ENCODE peak calls at places on chromosome 20, in four cellular contexts. P, D, B and N are unnamed samples.

GRCh38 chr20:44314870-44315269 is 3.9 kb upstream of the FITM2 start:
- DNase-seq in B (no peak), P (no peak), D (no peak), N (no peak)

GRCh38 chr20:53934421-53935352 is 135.7 kb downstream of the BCAS1 start:
- DNase-seq in D (peak), P (no peak), B (peak), N (peak)

GRCh38 chr20:18754030-18754659 is 59.4 kb upstream of the SCP2D1 start:
- DNase-seq in D (no peak), B (peak), P (no peak), N (peak)

GRCh38 chr20:36116813-36117441 is 37.6 kb upstream of the EPB41L1 start:
- DNase-seq in P (no peak), B (no peak), D (no peak), N (no peak)

GRCh38 chr20:57824909-57825308 is 115.1 kb upstream of the PMEPA1 start:
- DNase-seq in D (no peak), P (no peak), B (no peak), N (no peak)

GRCh38 chr20:38343107-38343797 is 3.0 kb upstream of the LBP start:
- DNase-seq in P (no peak), B (no peak), D (no peak), N (no peak)

GRCh38 chr20:42530855-42531674 is 658.6 kb downstream of the PTPRT start:
- DNase-seq in D (peak), P (no peak), B (peak), N (peak)

GRCh38 chr20:58554541-58554940 is 39.3 kb upstream of the APCDD1L start:
- DNase-seq in D (no peak), B (no peak), P (no peak), N (no peak)

GRCh38 chr20:20205141-20205861 is 153.0 kb downstream of the CFAP61 start:
- DNase-seq in D (no peak), P (no peak), B (no peak), N (no peak)

GRCh38 chr20:34083137-34083536 is 28.9 kb downstream of the EIF2S2 start:
- DNase-seq in D (no peak), B (no peak), P (peak), N (no peak)

GRCh38 chr20:19137641-19138040 is 74.8 kb upstream of the SLC24A3 start:
- DNase-seq in B (no peak), P (no peak), D (no peak), N (no peak)

GRCh38 chr20:57589728-57590484 is 29.0 kb downstream of the PCK1 start:
- DNase-seq in B (no peak), D (no peak), P (no peak), N (no peak)

GRCh38 chr20:20743511-20744169 is 31.2 kb upstream of the RALGAPA2 start:
- DNase-seq in B (no peak), P (peak), D (no peak), N (no peak)

GRCh38 chr20:57693002-57693582 is 16.7 kb downstream of the PMEPA1 start:
- DNase-seq in B (no peak), D (peak), P (no peak), N (no peak)

GRCh38 chr20:51811040-51811351 is 8.7 kb upstream of the SALL4 start:
- DNase-seq in B (no peak), P (no peak), D (no peak), N (no peak)

GRCh38 chr20:50450493-50450826 is 59.7 kb upstream of the PTPN1 start:
- DNase-seq in B (no peak), D (no peak), P (no peak), N (no peak)

GRCh38 chr20:1811621-1812498 is 83.3 kb upstream of the SIRPA start:
- DNase-seq in P (no peak), B (no peak), D (no peak), N (no peak)

GRCh38 chr20:23520185-23520584 is 29.3 kb downstream of the CST8 start:
- DNase-seq in P (no peak), D (no peak), B (no peak), N (no peak)

GRCh38 chr20:51447097-51447764 is 95.3 kb downstream of the NFATC2 start:
- DNase-seq in P (peak), B (no peak), D (no peak), N (no peak)

GRCh38 chr20:25306991-25307903 is 59.4 kb downstream of the PYGB start:
- DNase-seq in P (no peak), B (no peak), D (no peak), N (no peak)

GRCh38 chr20:45157977-45158376 is 16.7 kb upstream of the PI3 start:
- DNase-seq in P (no peak), D (no peak), B (no peak), N (no peak)

GRCh38 chr20:51450221-51450712 is 92.3 kb downstream of the NFATC2 start:
- DNase-seq in D (no peak), P (no peak), B (no peak), N (no peak)

GRCh38 chr20:23131766-23132165 is 45.6 kb upstream of the CD93 start:
- DNase-seq in P (no peak), B (no peak), D (no peak), N (no peak)

GRCh38 chr20:16732506-16733152 is 2.8 kb downstream of the SNRPB2 start:
- DNase-seq in B (no peak), P (no peak), D (no peak), N (no peak)

GRCh38 chr20:58188496-58188895 is 40.0 kb downstream of the ANKRD60 start:
- DNase-seq in B (no peak), D (no peak), P (no peak), N (no peak)

GRCh38 chr20:47283411-47283810 is 73.1 kb downstream of the ZMYND8 start:
- DNase-seq in P (no peak), B (no peak), D (no peak), N (no peak)

GRCh38 chr20:57426156-57426769 is 35.1 kb downstream of the RBM38 start:
- DNase-seq in B (no peak), D (no peak), P (peak), N (no peak)

GRCh38 chr20:58850693-58851174 is at the start of gene GNAS-AS1:
- DNase-seq in B (peak), D (peak), P (peak), N (peak)

GRCh38 chr20:17904027-17904426 is 64.6 kb downstream of the SNX5 start:
- DNase-seq in B (peak), P (no peak), D (peak), N (peak)

GRCh38 chr20:17634666-17635319 is 47.2 kb downstream of the RRBP1 start:
- DNase-seq in D (no peak), P (no peak), B (no peak), N (no peak)

GRCh38 chr20:6613280-6613861 is 154.1 kb upstream of the BMP2 start:
- DNase-seq in B (peak), P (no peak), D (no peak), N (no peak)

GRCh38 chr20:34732523-34732922 is 28.4 kb downstream of the TP53INP2 start:
- DNase-seq in P (no peak), D (no peak), B (no peak), N (no peak)

GRCh38 chr20:57652865-57653545 is 32.8 kb upstream of the ZBP1 start:
- DNase-seq in D (peak), P (peak), B (no peak), N (peak)

GRCh38 chr20:47543006-47543431 is 41.3 kb downstream of the NCOA3 start:
- DNase-seq in P (no peak), B (peak), D (no peak), N (peak)

GRCh38 chr20:53606364-53606985 is 12.8 kb upstream of the ZNF217 start:
- DNase-seq in P (no peak), D (no peak), B (no peak), N (no peak)

DNA sequence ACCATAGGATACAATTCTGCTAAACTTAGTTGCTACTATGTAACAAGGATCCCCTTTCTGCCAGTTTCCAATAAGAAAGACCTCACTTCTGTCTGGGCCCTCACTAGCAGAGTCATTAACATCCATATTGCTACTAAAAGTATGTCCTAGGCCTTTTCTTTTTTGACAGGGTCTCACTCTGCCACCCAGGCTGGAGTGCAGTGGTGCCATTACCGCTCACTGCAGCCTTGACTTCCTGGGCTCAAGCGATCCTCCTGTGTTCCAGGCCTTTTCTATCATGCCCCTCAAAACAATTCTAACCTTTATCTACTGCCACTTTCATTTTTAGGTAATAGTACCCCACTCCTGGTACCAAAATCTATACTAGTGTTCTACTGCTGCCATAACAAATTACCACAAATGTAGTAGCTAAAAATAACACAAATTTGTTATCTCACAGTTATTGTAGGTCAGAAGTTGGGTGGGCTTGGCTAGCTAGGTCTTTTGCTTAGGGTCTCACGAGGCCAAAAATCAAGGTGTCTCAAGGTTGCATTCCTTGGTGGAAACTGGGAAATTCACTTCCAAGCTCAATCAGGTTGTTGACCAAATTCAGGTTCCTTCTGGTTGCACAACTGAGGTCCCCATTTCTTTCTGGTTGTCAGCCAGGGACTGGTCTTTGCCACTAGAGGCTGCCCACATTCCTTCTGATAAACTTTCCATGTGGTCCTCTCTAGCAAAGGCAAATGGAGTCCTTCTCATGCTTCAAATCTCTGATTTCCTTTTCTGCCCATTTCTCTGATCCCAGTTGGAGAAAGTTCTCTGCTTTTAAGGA is 3.0 kb downstream of the CSNK2A1 start:
- DNase-seq in D (no peak), P (no peak), B (no peak), N (no peak)
- TF ChIP-seq CTCF in D (peak), P (no peak), B (no peak), N (no peak)

GRCh38 chr20:11919571-11919970 is 1.9 kb downstream of the BTBD3 start:
- DNase-seq in P (no peak), D (no peak), B (no peak), N (no peak)

GRCh38 chr20:11921326-11921725 is 3.6 kb downstream of the BTBD3 start:
- DNase-seq in P (no peak), B (no peak), D (no peak), N (no peak)

GRCh38 chr20:11920083-11920482 is 2.4 kb downstream of the BTBD3 start:
- DNase-seq in D (no peak), P (no peak), B (no peak), N (no peak)

GRCh38 chr20:11918280-11918952 is 723 bp downstream of the BTBD3 start:
- DNase-seq in B (no peak), D (no peak), P (no peak), N (no peak)

GRCh38 chr20:11919046-11919445 is 1.4 kb downstream of the BTBD3 start:
- DNase-seq in P (no peak), B (no peak), D (no peak), N (no peak)
- TF ChIP-seq CTCF in P (no peak), B (no peak), D (no peak), N (peak)

DNA sequence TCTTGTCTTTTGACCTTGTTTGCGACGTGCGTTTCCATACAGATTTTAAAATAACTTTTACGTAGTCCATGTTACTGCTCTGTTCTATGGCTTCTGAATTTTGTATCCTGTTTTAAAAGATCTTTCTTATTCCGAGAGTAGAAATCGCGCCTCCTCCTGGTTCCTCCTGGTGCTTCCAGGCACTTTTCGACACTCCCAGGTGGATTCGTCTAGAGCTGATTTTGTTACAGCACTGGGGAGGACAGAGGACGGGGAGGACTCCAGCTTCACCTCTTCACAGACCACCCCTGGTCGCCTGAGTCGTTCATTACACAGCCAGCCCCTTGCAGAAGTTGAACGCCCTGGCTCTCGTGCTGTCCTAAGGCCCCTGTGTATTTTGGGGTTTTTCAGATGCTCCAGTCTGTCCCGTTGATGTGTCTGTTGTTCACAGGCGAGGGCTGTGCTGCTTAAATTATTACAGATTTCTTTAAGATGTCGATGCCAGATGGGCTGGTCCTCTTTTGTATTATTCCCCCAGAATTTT is 30.4 kb downstream of the COL20A1 start:
- DNase-seq in D (no peak), B (no peak), P (no peak), N (no peak)
- TF ChIP-seq CTCF in D (no peak), B (no peak), P (no peak), N (no peak)

DNA sequence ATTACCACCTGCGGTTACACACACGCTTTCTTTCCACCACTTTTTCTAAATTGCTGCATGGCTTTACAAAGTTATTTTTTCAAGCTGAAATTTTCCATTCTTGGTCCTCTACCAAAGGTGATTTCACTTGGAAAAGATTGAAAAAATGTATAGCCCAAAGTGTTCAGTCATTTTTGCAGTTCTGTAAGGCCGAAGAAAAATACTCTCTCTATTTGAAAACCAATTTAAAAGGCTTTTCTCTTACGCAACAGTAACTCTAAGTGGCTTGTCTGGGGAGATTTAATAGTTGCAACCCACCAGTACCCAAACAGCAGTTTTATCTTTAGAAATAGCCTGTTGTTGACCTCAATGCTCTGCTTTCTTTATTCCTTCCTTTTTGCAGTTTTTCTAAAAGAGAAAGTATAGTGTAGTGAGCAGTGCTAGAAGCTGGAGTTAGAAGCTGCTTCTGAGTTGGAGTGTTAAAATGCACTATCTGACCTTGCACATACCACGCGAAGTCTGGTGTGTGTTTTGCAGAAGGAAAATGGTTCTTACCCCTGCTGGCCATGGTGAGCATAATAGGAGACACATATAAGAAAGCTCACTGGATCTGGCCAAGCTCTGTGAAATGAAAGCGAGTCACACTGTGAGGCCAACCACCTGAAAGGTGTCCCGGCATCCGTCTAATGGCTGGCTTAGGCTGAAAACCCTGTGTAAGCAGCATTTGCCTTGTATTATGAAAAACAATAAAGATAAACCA is 271.6 kb upstream of the PRND start:
- DNase-seq in B (no peak), D (no peak), P (no peak), N (no peak)
- TF ChIP-seq CTCF in B (peak), D (no peak), P (no peak), N (no peak)

GRCh38 chr20:62887147-62887859 is 25.7 kb upstream of the TCFL5 start:
- DNase-seq in P (peak), B (no peak), D (no peak), N (no peak)
- TF ChIP-seq CTCF in P (no peak), B (no peak), D (no peak), N (no peak)

GRCh38 chr20:41167481-41168253 is 30.3 kb downstream of the PLCG1 start:
- DNase-seq in D (no peak), B (peak), P (peak), N (no peak)

GRCh38 chr20:41168281-41169183 is 31.2 kb downstream of the PLCG1 start:
- DNase-seq in B (no peak), P (peak), D (no peak), N (no peak)

GRCh38 chr20:41165001-41165882 is 27.9 kb downstream of the PLCG1 start:
- DNase-seq in D (no peak), P (peak), B (no peak), N (no peak)

GRCh38 chr20:41166201-41167117 is 29.1 kb downstream of the PLCG1 start:
- DNase-seq in D (no peak), B (no peak), P (peak), N (no peak)

GRCh38 chr20:41167118-41167470 is 29.8 kb downstream of the PLCG1 start:
- DNase-seq in P (peak), D (no peak), B (no peak), N (no peak)
- TF ChIP-seq CTCF in P (no peak), D (no peak), B (no peak), N (no peak)

GRCh38 chr20:49138431-49138830 is 49.7 kb downstream of the STAU1 start:
- DNase-seq in D (no peak), B (no peak), P (no peak), N (no peak)

GRCh38 chr20:49136817-49137571 is 51.1 kb downstream of the STAU1 start:
- DNase-seq in B (no peak), P (no peak), D (no peak), N (no peak)

GRCh38 chr20:49133571-49133970 is 54.6 kb downstream of the STAU1 start:
- DNase-seq in P (no peak), D (no peak), B (no peak), N (no peak)

GRCh38 chr20:49132995-49133451 is 55.1 kb downstream of the STAU1 start:
- DNase-seq in D (peak), B (peak), P (no peak), N (peak)
- TF ChIP-seq CTCF in D (peak), B (peak), P (peak), N (peak)

DNA sequence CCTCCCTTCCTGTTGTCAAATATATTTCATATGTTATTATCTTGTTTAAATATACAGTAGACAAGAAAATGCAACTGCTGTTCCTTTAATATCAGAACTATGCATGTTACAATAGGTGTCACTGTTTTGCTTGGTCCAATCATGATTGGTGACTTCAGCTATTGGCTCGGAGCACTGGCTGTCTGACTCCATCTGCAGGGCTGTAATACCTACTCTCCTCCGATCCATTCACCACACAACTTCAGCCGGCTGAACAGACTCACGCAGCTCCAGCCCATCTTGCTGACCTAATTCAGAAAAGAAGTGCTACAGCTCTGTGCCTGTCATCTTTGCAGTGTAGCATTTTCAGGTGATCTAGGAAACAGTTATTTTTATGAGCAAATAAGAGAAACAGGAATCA is at the start of gene BTBD3:
- DNase-seq in B (no peak), P (peak), D (no peak), N (peak)
- TF ChIP-seq CTCF in B (no peak), P (no peak), D (no peak), N (no peak)

GRCh38 chr20:61189534-61189933 is 62.5 kb upstream of the CDH4 start:
- DNase-seq in P (no peak), B (no peak), D (no peak), N (no peak)

GRCh38 chr20:61185181-61185580 is 66.9 kb upstream of the CDH4 start:
- DNase-seq in B (no peak), P (no peak), D (no peak), N (no peak)

GRCh38 chr20:61186771-61187170 is 65.3 kb upstream of the CDH4 start:
- DNase-seq in D (no peak), B (no peak), P (no peak), N (no peak)

GRCh38 chr20:61184194-61184593 is 67.9 kb upstream of the CDH4 start:
- DNase-seq in D (no peak), B (no peak), P (no peak), N (no peak)

GRCh38 chr20:61185841-61186601 is 66.0 kb upstream of the CDH4 start:
- DNase-seq in B (no peak), D (no peak), P (no peak), N (no peak)
- TF ChIP-seq CTCF in B (no peak), D (no peak), P (no peak), N (no peak)